ENCODE peak calls at places on chromosomes 5 and 9, in seven cellular contexts. A is HEK293T, V is NCI-H345, U is HT1080, Z is amniotic stem cell, D is lower lobe of right lung, M is ovary. F is an unnamed sample.

GRCh38 chr9:116191757-116192415 is 38.3 kb downstream of the PAPPA start:
- DNase-seq in U (no peak), D (no peak), M (no peak), A (no peak), Z (no peak), V (no peak), F (no peak)

GRCh38 chr5:127863161-127863560 is 160.0 kb downstream of the CCDC192 start:
- DNase-seq in V (no peak), Z (no peak), A (no peak), D (no peak), M (no peak), U (no peak), F (no peak)

GRCh38 chr9:83583151-83584014 is 39.6 kb upstream of the IDNK start:
- DNase-seq in V (peak), M (peak), D (no peak), U (peak), Z (no peak), A (peak), F (no peak)

GRCh38 chr5:147509710-147510651 is at the start of gene DPYSL3:
- DNase-seq in A (peak), U (peak), M (peak), Z (peak), V (peak), D (peak), F (peak)

GRCh38 chr5:137142371-137143243 is 356.5 kb downstream of the SPOCK1 start:
- DNase-seq in U (peak), M (no peak), A (no peak), D (no peak), V (peak), Z (peak), F (no peak)

GRCh38 chr5:19806756-19807155 is 181.2 kb downstream of the CDH18 start:
- DNase-seq in V (no peak), D (no peak), U (no peak), M (no peak), Z (no peak), A (no peak), F (no peak)

GRCh38 chr5:159405611-159406031 is 75.3 kb upstream of the IL12B start:
- DNase-seq in M (no peak), V (no peak), A (no peak), D (no peak), Z (no peak), U (no peak), F (no peak)

GRCh38 chr5:135116146-135116545 is 82.1 kb upstream of the PITX1 start:
- DNase-seq in A (no peak), M (no peak), D (peak), Z (no peak), V (no peak), U (no peak), F (no peak)

GRCh38 chr9:93039456-93039855 is 19.0 kb upstream of the SUSD3 start:
- DNase-seq in U (no peak), Z (no peak), D (no peak), M (no peak), A (no peak), V (no peak), F (no peak)

GRCh38 chr5:96714951-96715451 is 52.8 kb downstream of the CAST start:
- DNase-seq in U (peak), M (peak), V (peak), D (peak), A (no peak), Z (no peak), F (peak)